ENCODE peak calls at places on chromosomes 16 and 17, in six cellular contexts. J is tibial nerve, Y is hepatocyte, D is GM23338, H is GM13977, K is IMR-90. F is an unnamed sample.

GRCh38 chr16:24700549-24701392 is 28.7 kb upstream of the TNRC6A start:
- DNase-seq in J (peak; percentile 95), Y (peak; percentile 65), D (peak; percentile 64), H (no peak), K (peak; percentile 98), F (peak; percentile 84)

GRCh38 chr17:43655702-43656275 is 5.9 kb downstream of the MEOX1 start:
- DNase-seq in J (no peak), Y (no peak), D (no peak), H (no peak), K (no peak), F (no peak)

GRCh38 chr17:41814195-41814594 is 1.4 kb downstream of the FKBP10 start:
- DNase-seq in J (no peak), Y (no peak), D (no peak), H (no peak), K (peak; percentile 36), F (no peak)

GRCh38 chr17:10518271-10519037 is at the start of gene MYH1:
- DNase-seq in J (no peak), Y (no peak), D (no peak), H (no peak), K (no peak), F (peak; percentile 70)

GRCh38 chr17:57830880-57831279 is 19.0 kb downstream of the MRPS23 start:
- DNase-seq in J (no peak), Y (no peak), D (no peak), H (no peak), K (no peak), F (no peak)

GRCh38 chr17:50353600-50354195 is 7.8 kb downstream of the XYLT2 start:
- DNase-seq in J (no peak), Y (no peak), D (no peak), H (no peak), K (no peak), F (no peak)

GRCh38 chr17:65193305-65194293 is 56.4 kb downstream of the RGS9 start:
- DNase-seq in J (no peak), Y (no peak), D (no peak), H (no peak), K (peak; percentile 21), F (no peak)

GRCh38 chr16:29147710-29148425 is 163.0 kb downstream of the LAT start:
- DNase-seq in J (no peak), Y (no peak), D (no peak), H (no peak), K (no peak), F (no peak)

GRCh38 chr17:70797166-70797565 is 627.8 kb downstream of the KCNJ2 start:
- DNase-seq in J (no peak), Y (no peak), D (no peak), H (no peak), K (no peak), F (no peak)

GRCh38 chr17:75689441-75689873 is 22.3 kb downstream of the SAP30BP start:
- DNase-seq in J (no peak), Y (no peak), D (no peak), H (peak; percentile 37), K (no peak), F (no peak)

GRCh38 chr16:57903656-57904055 is 67.3 kb downstream of the CNGB1 start:
- DNase-seq in J (no peak), Y (no peak), D (no peak), H (no peak), K (no peak), F (no peak)

GRCh38 chr17:59355030-59355694 is 23.7 kb downstream of the YPEL2 start:
- DNase-seq in J (no peak), Y (no peak), D (no peak), H (no peak), K (no peak), F (no peak)

GRCh38 chr17:17557796-17558195 is 33.7 kb downstream of the PEMT start:
- DNase-seq in J (no peak), Y (no peak), D (no peak), H (no peak), K (no peak), F (peak; percentile 59)
- TF ChIP-seq CTCF in J (no peak), Y (no peak), D (no peak), H (no peak), K (no peak), F (no peak)

GRCh38 chr17:45719335-45720071 is 64.6 kb upstream of the CRHR1 start:
- DNase-seq in J (no peak), Y (peak; percentile 68), D (peak; percentile 69), H (no peak), K (peak; percentile 74), F (no peak)

GRCh38 chr17:45720386-45720785 is 63.7 kb upstream of the CRHR1 start:
- DNase-seq in J (no peak), Y (no peak), D (no peak), H (no peak), K (no peak), F (no peak)

GRCh38 chr17:45718791-45719190 is 65.3 kb upstream of the CRHR1 start:
- DNase-seq in J (no peak), Y (no peak), D (no peak), H (no peak), K (no peak), F (no peak)

GRCh38 chr17:45722161-45722560 is 62.0 kb upstream of the CRHR1 start:
- DNase-seq in J (no peak), Y (peak; percentile 23), D (peak; percentile 77), H (no peak), K (peak; percentile 5), F (no peak)
- TF ChIP-seq CTCF in J (no peak), Y (peak; percentile 27), D (peak; percentile 82), H (no peak), K (peak; percentile 26), F (peak; percentile 36)

DNA sequence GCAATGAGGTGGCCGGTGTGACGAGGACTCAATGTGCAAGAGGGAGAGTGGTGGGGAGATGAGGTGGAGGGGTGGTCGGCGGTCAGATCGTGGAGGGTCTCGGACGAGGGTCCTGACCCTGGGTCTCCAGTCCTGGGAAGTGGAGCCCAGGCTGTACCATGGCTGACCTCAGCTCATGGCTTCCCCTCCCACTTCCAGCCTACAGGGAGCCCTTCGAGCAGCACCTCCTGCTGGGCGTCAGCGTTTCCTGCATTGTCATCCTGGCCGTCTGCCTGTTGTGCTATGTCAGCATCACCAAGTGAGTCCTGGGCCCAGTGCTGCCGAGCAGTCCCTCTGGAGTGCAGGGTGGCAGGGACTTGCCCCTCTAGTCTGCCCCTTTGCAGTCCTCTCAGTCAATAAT is 41.8 kb downstream of the IL4R start:
- DNase-seq in J (peak; percentile 24), Y (no peak), D (peak; percentile 81), H (no peak), K (peak; percentile 22), F (peak; percentile 56)
- TF ChIP-seq CTCF in J (no peak), Y (peak; percentile 25), D (peak; percentile 85), H (peak; percentile 56), K (peak; percentile 43), F (no peak)

GRCh38 chr16:5639531-5639930 is 541.9 kb upstream of the EEF2KMT start:
- DNase-seq in J (no peak), Y (no peak), D (no peak), H (no peak), K (no peak), F (no peak)

GRCh38 chr16:5634781-5635180 is 537.2 kb upstream of the EEF2KMT start:
- DNase-seq in J (no peak), Y (no peak), D (no peak), H (no peak), K (no peak), F (no peak)

GRCh38 chr16:5633845-5634440 is 536.3 kb upstream of the EEF2KMT start:
- DNase-seq in J (no peak), Y (peak; percentile 54), D (peak; percentile 80), H (peak; percentile 38), K (peak; percentile 4), F (no peak)
- TF ChIP-seq CTCF in J (peak; percentile 30), Y (peak; percentile 53), D (peak; percentile 72), H (peak; percentile 49), K (no peak), F (no peak)

F was measured in psoas muscle.